ENCODE peak calls at places on chromosome 18, in six cellular contexts. L is K562, I is GM12878, E is GM12891, A is HepG2, T is H1. K is an unnamed sample.

GRCh38 chr18:22538463-22538862 is 120.7 kb upstream of the CTAGE1 start:
- DNase-seq in I (no peak), T (no peak), L (no peak), E (no peak), A (no peak), K (no peak)

GRCh38 chr18:21448301-21448700 is 152.2 kb downstream of the ESCO1 start:
- DNase-seq in L (no peak), E (no peak), I (no peak), T (no peak), A (no peak), K (no peak)

GRCh38 chr18:51151568-51152511 is 45.6 kb downstream of the MEX3C start:
- DNase-seq in A (no peak), I (no peak), E (no peak), T (no peak), L (no peak), K (no peak)

GRCh38 chr18:78688916-78689315 is 290.7 kb upstream of the SALL3 start:
- DNase-seq in E (no peak), A (no peak), T (no peak), L (no peak), I (no peak), K (no peak)

GRCh38 chr18:77811510-77811909 is 561.9 kb downstream of the GALR1 start:
- DNase-seq in L (no peak), A (no peak), T (no peak), I (no peak), E (no peak), K (no peak)

GRCh38 chr18:35178260-35178659 is 62.6 kb upstream of the ZNF397 start:
- DNase-seq in E (no peak), T (no peak), A (no peak), L (no peak), I (no peak), K (no peak)

GRCh38 chr18:29741481-29741880 is 1301.1 kb downstream of the DSC3 start:
- DNase-seq in L (no peak), I (no peak), E (no peak), T (no peak), A (no peak), K (no peak)

GRCh38 chr18:10660485-10660884 is 134.7 kb downstream of the NAPG start:
- DNase-seq in E (no peak), L (no peak), I (peak), A (no peak), T (no peak), K (no peak)

GRCh38 chr18:78603102-78603501 is 376.5 kb upstream of the SALL3 start:
- DNase-seq in A (no peak), I (no peak), T (no peak), E (no peak), L (no peak), K (no peak)

GRCh38 chr18:30465131-30465530 is 577.4 kb downstream of the DSC3 start:
- DNase-seq in A (no peak), I (no peak), T (no peak), L (no peak), E (no peak), K (no peak)

GRCh38 chr18:23321996-23322395 is 131.1 kb upstream of the RIOK3 start:
- DNase-seq in E (no peak), T (no peak), A (no peak), I (no peak), L (no peak), K (no peak)

GRCh38 chr18:21897811-21898210 is 157.2 kb downstream of the MIB1 start:
- DNase-seq in E (peak), L (peak), T (peak), A (peak), I (no peak), K (peak)

GRCh38 chr18:68874361-68874760 is 76.5 kb downstream of the CCDC102B start:
- DNase-seq in T (no peak), A (no peak), E (no peak), I (no peak), L (no peak), K (no peak)

GRCh38 chr18:50819027-50819726 is 639 bp downstream of the MRO start:
- DNase-seq in T (peak), A (peak), L (no peak), I (no peak), E (no peak), K (no peak)

GRCh38 chr18:74249181-74249968 is 42.4 kb downstream of the CYB5A start:
- DNase-seq in E (no peak), A (peak), L (no peak), T (no peak), I (no peak), K (no peak)

GRCh38 chr18:23306842-23307241 is 146.2 kb upstream of the RIOK3 start:
- DNase-seq in T (no peak), E (no peak), I (peak), L (no peak), A (no peak), K (no peak)

GRCh38 chr18:58990720-58991119 is 126.0 kb downstream of the ZNF532 start:
- DNase-seq in T (no peak), L (no peak), E (no peak), A (no peak), I (no peak), K (no peak)
- TF ChIP-seq POLR2AphosphoS5 in T (no peak), L (no peak), E (no peak), A (no peak), I (no peak), K (no peak)

DNA sequence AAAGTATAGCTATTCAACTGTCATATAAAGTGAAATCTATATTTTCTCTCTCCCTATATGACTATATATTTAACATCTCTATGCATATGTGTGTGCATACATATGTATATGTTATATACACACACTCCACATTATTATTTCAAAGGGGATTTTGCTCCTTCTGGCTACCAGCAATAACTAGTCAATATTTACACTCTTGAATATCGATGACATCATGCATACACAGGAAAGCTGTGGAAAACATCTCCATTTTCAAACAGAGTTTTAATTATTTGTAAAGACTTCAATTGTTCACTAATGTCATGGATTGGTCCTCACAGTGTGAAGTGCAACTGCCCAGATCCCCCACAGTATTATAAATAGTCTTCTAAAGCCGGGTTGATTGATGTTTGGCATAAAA is 195.9 kb upstream of the TCF4 start:
- DNase-seq in L (no peak), I (no peak), A (no peak), E (no peak), T (no peak), K (no peak)
- TF ChIP-seq POLR2A in L (no peak), I (no peak), A (no peak), E (no peak), T (no peak), K (no peak)

GRCh38 chr18:9455718-9456511 is 19.4 kb upstream of the RALBP1 start:
- DNase-seq in I (no peak), T (no peak), A (no peak), E (no peak), L (no peak), K (no peak)
- TF ChIP-seq TAF1 in I (no peak), T (no peak), A (no peak), E (no peak), L (no peak), K (no peak)

DNA sequence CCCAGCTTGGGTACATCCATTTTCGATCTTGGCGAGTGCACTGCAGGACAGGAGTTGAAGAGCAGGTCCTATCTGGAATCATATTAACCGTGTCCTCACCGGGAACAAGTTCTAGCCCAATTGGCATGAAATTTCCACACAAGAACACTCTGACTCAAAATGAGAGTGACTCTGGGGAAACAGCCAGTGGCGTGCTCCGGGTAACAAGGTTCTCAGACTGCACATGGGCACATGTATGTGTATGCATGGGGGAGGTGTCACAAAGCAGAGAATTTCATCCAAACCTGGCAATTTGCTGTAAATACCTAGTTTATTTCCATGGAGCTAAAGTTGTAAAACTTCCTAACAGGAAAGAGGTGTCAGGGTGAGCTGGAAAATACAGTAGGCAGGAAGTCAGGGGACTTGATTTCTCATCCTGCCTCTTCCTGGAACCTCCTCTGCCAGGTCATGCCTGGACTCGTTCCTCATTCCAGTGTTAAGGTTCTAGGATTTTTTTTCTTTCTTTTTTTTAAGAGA is 1.7 kb downstream of the TUBB6 start:
- DNase-seq in T (no peak), I (no peak), L (peak), E (no peak), A (no peak), K (no peak)
- TF ChIP-seq POLR2AphosphoS5 in T (no peak), I (no peak), L (no peak), E (no peak), A (no peak), K (no peak)

DNA sequence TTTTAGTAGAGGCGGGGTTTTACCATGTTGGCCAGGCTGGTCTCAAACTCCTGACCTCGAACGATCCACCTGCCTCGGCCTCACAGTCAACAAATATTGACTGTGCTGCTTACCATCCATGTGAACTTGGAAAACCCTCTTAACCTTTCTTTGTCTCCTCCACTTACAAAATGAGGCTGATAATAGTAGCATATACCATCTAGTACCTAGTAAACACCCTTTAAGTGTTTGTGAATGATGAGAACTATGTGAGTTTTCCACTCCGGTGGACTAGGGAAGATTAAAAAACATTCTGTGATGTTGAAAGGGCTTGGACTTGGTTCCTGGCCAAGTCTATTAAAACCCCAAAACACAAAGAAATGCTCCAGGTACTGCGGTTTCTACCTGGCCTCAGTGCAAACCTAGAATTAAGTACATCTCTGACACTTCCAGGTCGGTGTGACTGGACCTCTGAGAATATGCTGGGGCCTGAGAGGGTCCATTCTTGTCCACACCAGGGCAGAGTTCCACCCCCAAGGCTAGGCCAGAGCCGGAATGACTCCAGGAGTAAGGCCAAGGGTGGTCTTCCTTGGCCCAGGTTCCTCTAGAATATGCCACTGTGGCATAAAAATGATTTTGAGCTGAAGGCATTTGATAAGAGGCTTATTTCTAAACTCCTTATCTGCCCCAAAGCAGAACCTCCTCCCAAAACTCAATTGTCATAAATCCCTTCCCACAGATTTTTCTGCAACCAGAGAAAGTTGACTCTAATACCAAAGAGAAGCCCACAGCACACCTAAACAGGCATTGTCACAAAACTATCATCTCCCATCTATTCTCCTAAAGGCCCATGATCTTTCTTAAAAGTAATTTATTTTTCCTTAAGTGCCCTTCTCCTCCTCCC is 217.5 kb downstream of the TGIF1 start:
- DNase-seq in L (no peak), T (no peak), E (no peak), A (peak), I (no peak), K (no peak)
- TF ChIP-seq POLR2A in L (no peak), T (no peak), E (no peak), A (no peak), I (no peak), K (no peak)

DNA sequence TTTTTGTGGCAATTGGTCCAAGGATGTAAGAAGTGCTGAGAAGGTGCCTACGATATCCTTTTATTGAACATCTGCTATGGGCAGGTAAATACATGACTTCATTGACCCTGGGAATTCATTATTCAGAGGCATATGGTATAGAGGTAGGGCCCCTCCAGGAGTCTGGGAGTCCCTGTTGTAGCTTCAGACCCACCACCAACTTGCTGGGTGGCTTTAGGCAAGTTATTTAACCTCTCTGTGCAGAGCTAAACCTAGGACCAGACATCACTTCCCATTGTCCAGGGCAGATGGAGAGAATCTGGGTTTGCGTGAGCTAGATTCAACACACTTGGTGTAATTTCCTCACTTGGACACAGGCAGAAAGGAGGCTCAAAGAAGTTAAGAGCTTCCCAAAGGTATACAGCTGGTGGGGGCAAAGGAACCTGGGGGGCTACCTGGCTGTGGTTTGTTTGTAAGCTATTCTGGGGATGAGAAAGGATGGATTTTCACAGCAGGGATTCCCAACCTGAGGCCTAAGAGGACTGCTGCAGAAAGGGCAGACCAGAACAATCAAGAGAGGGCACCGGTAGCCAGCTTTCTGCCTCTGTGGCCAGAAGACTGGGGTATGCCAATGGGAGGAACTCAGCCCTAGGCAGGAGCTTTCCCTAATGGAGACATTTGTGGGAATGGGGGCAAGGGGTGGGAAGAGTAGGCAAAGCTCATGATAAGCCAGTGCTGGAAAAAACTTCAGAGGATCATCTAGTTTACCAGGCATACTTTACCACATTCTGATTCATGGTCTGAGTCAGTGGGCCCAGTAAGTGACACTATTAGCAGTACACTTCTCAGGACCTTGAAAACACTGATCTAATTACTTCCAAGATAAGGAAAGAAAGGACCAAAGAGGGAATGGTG is 102.7 kb upstream of the SMAD2 start:
- DNase-seq in L (no peak), E (no peak), T (no peak), I (no peak), A (no peak), K (no peak)
- TF ChIP-seq TAF1 in L (no peak), E (no peak), T (no peak), I (no peak), A (no peak), K (no peak)

GRCh38 chr18:13163167-13163927 is 55.2 kb upstream of the LDLRAD4 start:
- DNase-seq in A (no peak), I (no peak), T (no peak), E (no peak), L (peak), K (no peak)

GRCh38 chr18:13165636-13166423 is 52.7 kb upstream of the LDLRAD4 start:
- DNase-seq in I (no peak), L (no peak), A (no peak), E (no peak), T (no peak), K (no peak)

GRCh38 chr18:13161276-13161899 is 57.2 kb upstream of the LDLRAD4 start:
- DNase-seq in A (no peak), L (peak), I (no peak), T (no peak), E (no peak), K (no peak)

GRCh38 chr18:13159579-13159978 is 59.0 kb upstream of the LDLRAD4 start:
- DNase-seq in T (no peak), I (no peak), E (peak), A (peak), L (peak), K (no peak)

GRCh38 chr18:13164406-13164805 is 54.2 kb upstream of the LDLRAD4 start:
- DNase-seq in T (no peak), A (no peak), E (no peak), L (peak), I (no peak), K (no peak)
- TF ChIP-seq POLR2AphosphoS5 in T (no peak), A (no peak), E (no peak), L (no peak), I (no peak), K (no peak)

DNA sequence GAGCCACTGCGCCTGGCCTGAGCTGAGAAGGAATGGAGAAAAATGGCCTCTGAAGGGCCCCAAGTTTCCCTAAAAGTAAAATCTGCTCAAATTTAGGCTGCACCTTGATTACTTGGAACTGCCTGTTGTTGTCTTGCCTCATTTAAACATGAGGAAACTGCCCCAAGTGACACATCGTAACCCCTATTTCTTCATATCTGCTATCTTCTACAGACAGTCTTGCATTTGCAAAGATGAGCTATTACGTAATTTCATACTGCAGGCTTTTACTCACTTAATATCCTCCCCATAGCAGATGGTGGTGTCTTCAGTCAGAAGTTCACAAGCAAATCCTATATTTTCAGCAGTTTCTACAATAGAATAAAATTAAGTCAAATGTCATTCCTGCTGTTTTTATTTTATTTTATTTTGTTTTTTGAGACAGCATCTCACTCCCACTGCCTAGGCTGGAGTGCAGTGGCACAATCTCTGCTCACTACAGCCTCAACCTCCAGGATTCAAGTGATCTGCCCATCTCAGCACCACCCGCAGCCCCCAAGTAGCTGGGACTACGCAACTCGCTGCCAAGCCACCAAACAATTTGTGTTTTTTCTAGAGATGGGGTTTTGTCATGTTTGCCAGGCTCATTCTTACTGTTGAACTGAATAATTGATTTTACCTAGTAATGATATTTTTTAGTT is 45.3 kb upstream of the NARS1 start:
- DNase-seq in I (no peak), L (peak), A (no peak), E (no peak), T (no peak), K (no peak)
- TF ChIP-seq POLR2A in I (no peak), L (no peak), A (no peak), E (no peak), T (no peak), K (no peak)

GRCh38 chr18:6561893-6562292 is 147.2 kb upstream of the L3MBTL4 start:
- DNase-seq in A (no peak), L (no peak), E (no peak), I (no peak), T (no peak), K (no peak)
- TF ChIP-seq TAF1 in A (no peak), L (no peak), E (no peak), I (no peak), T (no peak), K (no peak)

GRCh38 chr18:76445741-76446232 is 49.3 kb downstream of the ZNF516 start:
- DNase-seq in I (no peak), E (no peak), T (no peak), L (no peak), A (no peak), K (no peak)

GRCh38 chr18:76446321-76446720 is 48.7 kb downstream of the ZNF516 start:
- DNase-seq in L (no peak), E (no peak), I (no peak), A (no peak), T (no peak), K (no peak)

GRCh38 chr18:76448262-76449109 is 46.6 kb downstream of the ZNF516 start:
- DNase-seq in I (no peak), T (no peak), A (no peak), E (no peak), L (no peak), K (no peak)

GRCh38 chr18:76446746-76447267 is 48.2 kb downstream of the ZNF516 start:
- DNase-seq in T (no peak), L (no peak), E (no peak), I (no peak), A (no peak), K (no peak)

DNA sequence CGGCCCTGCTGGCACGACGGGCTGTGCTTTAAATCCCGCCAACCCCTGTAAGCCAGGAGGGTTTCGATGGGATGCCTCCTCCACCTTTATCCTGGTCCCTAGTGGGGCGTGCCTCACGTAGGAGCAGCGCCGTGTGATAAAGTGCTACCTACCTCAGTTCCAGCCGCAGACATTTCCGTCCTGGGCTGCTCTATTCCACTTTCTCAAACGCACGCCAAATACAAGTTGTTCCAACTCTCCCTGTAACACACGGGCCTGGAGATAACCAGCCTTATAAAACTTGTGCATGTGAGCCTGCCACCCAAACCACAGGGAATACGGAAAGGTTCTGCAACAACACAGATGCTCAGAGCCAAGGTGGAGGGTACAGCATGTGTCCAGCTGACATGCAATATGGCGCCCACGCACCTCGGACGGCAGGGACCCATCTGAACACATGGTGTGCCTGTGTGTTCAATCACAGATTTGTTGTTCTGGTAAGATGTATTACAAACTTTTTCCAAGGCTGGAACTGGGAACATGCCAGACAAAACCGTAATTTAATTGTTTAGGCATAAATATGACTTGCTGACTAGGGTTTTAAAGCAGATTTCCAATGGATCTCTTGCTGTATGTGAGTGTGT is 47.7 kb downstream of the ZNF516 start:
- DNase-seq in L (no peak), E (no peak), I (no peak), T (no peak), A (no peak), K (no peak)
- TF ChIP-seq POLR2AphosphoS5 in L (no peak), E (no peak), I (no peak), T (no peak), A (no peak), K (no peak)